ENCODE peak calls at places on chromosome X, in seven cellular contexts. One of them, this sample, is unnamed.

GRCh38 chrX:129772796-129773431 is 6.8 kb upstream of the SASH3 start:
- DNase-seq in K562: no peak
- DNase-seq in HCT116: no peak
- DNase-seq in HepG2: no peak
- DNase-seq in GM12878: peak; percentile 91
- DNase-seq in SK-N-SH: no peak
- DNase-seq in H1: no peak
- DNase-seq in this sample: no peak

GRCh38 chrX:50448565-50448964 is 22.1 kb downstream of the DGKK start:
- DNase-seq in GM12878: no peak
- DNase-seq in H1: no peak
- DNase-seq in HCT116: peak; percentile 69
- DNase-seq in K562: peak; percentile 21
- DNase-seq in SK-N-SH: no peak
- DNase-seq in HepG2: peak; percentile 62
- DNase-seq in this sample: peak; percentile 51

GRCh38 chrX:28223991-28224390 is 242.7 kb upstream of the DCAF8L1 start:
- DNase-seq in K562: no peak
- DNase-seq in GM12878: no peak
- DNase-seq in HCT116: no peak
- DNase-seq in SK-N-SH: no peak
- DNase-seq in H1: no peak
- DNase-seq in HepG2: no peak
- DNase-seq in this sample: no peak

GRCh38 chrX:44003975-44004374 is 30.8 kb upstream of the NDP start:
- DNase-seq in SK-N-SH: no peak
- DNase-seq in HCT116: no peak
- DNase-seq in HepG2: no peak
- DNase-seq in H1: no peak
- DNase-seq in K562: no peak
- DNase-seq in GM12878: no peak
- DNase-seq in this sample: no peak

GRCh38 chrX:98338544-98338943 is 1454.8 kb downstream of the RPA4 start:
- DNase-seq in SK-N-SH: no peak
- DNase-seq in GM12878: no peak
- DNase-seq in H1: no peak
- DNase-seq in HCT116: no peak
- DNase-seq in K562: no peak
- DNase-seq in HepG2: no peak
- DNase-seq in this sample: no peak

GRCh38 chrX:13412208-13412600 is 92.4 kb upstream of the ATXN3L start:
- DNase-seq in K562: no peak
- DNase-seq in HCT116: no peak
- DNase-seq in SK-N-SH: no peak
- DNase-seq in HepG2: no peak
- DNase-seq in GM12878: no peak
- DNase-seq in H1: no peak
- DNase-seq in this sample: no peak

GRCh38 chrX:111131572-111131971 is 35.6 kb downstream of the PAK3 start:
- DNase-seq in GM12878: no peak
- DNase-seq in SK-N-SH: no peak
- DNase-seq in K562: no peak
- DNase-seq in HepG2: no peak
- DNase-seq in H1: no peak
- DNase-seq in HCT116: no peak
- DNase-seq in this sample: no peak

GRCh38 chrX:17459008-17459407 is 84.0 kb downstream of the NHS start:
- DNase-seq in HepG2: no peak
- DNase-seq in HCT116: no peak
- DNase-seq in GM12878: no peak
- DNase-seq in K562: no peak
- DNase-seq in SK-N-SH: no peak
- DNase-seq in H1: no peak
- DNase-seq in this sample: no peak

GRCh38 chrX:144916785-144917184 is 330.5 kb upstream of the SPANXN1 start:
- DNase-seq in H1: no peak
- DNase-seq in GM12878: no peak
- DNase-seq in SK-N-SH: no peak
- DNase-seq in HepG2: no peak
- DNase-seq in HCT116: no peak
- DNase-seq in K562: no peak
- DNase-seq in this sample: no peak

GRCh38 chrX:136210806-136211205 is 40.4 kb downstream of the MAP7D3 start:
- DNase-seq in K562: no peak
- DNase-seq in SK-N-SH: no peak
- DNase-seq in GM12878: no peak
- DNase-seq in HCT116: no peak
- DNase-seq in HepG2: no peak
- DNase-seq in H1: no peak
- DNase-seq in this sample: no peak

GRCh38 chrX:78133561-78133960 is 5.9 kb downstream of the TAF9B start:
- DNase-seq in SK-N-SH: no peak
- DNase-seq in H1: no peak
- DNase-seq in K562: no peak
- DNase-seq in HepG2: no peak
- DNase-seq in HCT116: no peak
- DNase-seq in GM12878: no peak
- DNase-seq in this sample: no peak

GRCh38 chrX:71922697-71923096 is 12.1 kb downstream of the NHSL2 start:
- DNase-seq in HCT116: no peak
- DNase-seq in K562: no peak
- DNase-seq in H1: no peak
- DNase-seq in GM12878: no peak
- DNase-seq in HepG2: no peak
- DNase-seq in SK-N-SH: no peak
- DNase-seq in this sample: no peak

GRCh38 chrX:105483011-105483410 is 262.5 kb upstream of the TEX13A start:
- DNase-seq in HepG2: no peak
- DNase-seq in K562: no peak
- DNase-seq in SK-N-SH: no peak
- DNase-seq in H1: no peak
- DNase-seq in GM12878: no peak
- DNase-seq in HCT116: no peak
- DNase-seq in this sample: no peak

GRCh38 chrX:41273638-41274037 is 60.3 kb upstream of the DDX3X start:
- DNase-seq in H1: no peak
- DNase-seq in GM12878: no peak
- DNase-seq in HepG2: no peak
- DNase-seq in SK-N-SH: no peak
- DNase-seq in K562: no peak
- DNase-seq in HCT116: no peak
- DNase-seq in this sample: no peak

GRCh38 chrX:45769919-45770582 is 569.4 kb upstream of the DIPK2B start:
- DNase-seq in H1: no peak
- DNase-seq in HepG2: peak; percentile 88
- DNase-seq in HCT116: no peak
- DNase-seq in SK-N-SH: peak; percentile 9
- DNase-seq in K562: peak; percentile 43
- DNase-seq in GM12878: peak; percentile 51
- DNase-seq in this sample: no peak

GRCh38 chrX:68992998-68993397 is 164.2 kb downstream of the EFNB1 start:
- DNase-seq in GM12878: no peak
- DNase-seq in K562: no peak
- DNase-seq in SK-N-SH: no peak
- DNase-seq in HCT116: no peak
- DNase-seq in HepG2: no peak
- DNase-seq in H1: peak; percentile 24
- DNase-seq in this sample: no peak

GRCh38 chrX:136577562-136577961 is 45.5 kb downstream of the VGLL1 start:
- DNase-seq in H1: peak; percentile 60
- DNase-seq in SK-N-SH: peak; percentile 36
- DNase-seq in K562: peak; percentile 15
- DNase-seq in HepG2: peak; percentile 1
- DNase-seq in GM12878: no peak
- DNase-seq in HCT116: peak; percentile 24
- DNase-seq in this sample: peak; percentile 11

DNA sequence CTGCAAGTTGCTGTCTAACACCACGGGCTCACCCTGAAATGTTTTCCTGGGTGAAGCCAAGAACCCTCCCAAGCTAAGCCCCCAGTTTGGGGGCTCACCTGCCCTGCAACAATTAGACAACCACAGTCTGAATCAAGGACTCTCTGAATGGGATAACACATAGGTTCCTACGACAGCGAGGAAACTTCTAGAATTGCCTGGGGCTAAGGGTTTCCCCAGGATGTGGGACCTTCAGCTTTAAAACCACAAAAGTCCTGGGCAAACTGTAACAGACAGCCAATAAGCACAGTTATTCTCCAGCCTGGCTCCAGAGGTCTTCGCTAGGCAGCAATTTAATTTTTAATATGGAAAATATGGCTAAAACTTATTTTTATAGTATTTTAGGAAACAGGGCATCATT is 162.6 kb downstream of the PRKX start:
- DNase-seq in SK-N-SH: no peak
- DNase-seq in HepG2: no peak
- DNase-seq in K562: no peak
- DNase-seq in HCT116: no peak
- DNase-seq in GM12878: no peak
- DNase-seq in H1: no peak
- DNase-seq in this sample: no peak
- TF ChIP-seq JUND in SK-N-SH: no peak
- TF ChIP-seq JUND in HepG2: no peak
- TF ChIP-seq JUND in K562: no peak
- TF ChIP-seq JUND in HCT116: no peak
- TF ChIP-seq JUND in GM12878: no peak
- TF ChIP-seq JUND in H1: no peak
- TF ChIP-seq JUND in this sample: no peak

GRCh38 chrX:24014388-24015018 is 12.5 kb downstream of the KLHL15 start:
- DNase-seq in H1: no peak
- DNase-seq in HepG2: no peak
- DNase-seq in GM12878: peak; percentile 45
- DNase-seq in HCT116: no peak
- DNase-seq in SK-N-SH: no peak
- DNase-seq in K562: no peak
- DNase-seq in this sample: no peak
- TF ChIP-seq JUND in H1: no peak
- TF ChIP-seq JUND in HepG2: no peak
- TF ChIP-seq JUND in GM12878: no peak
- TF ChIP-seq JUND in HCT116: no peak
- TF ChIP-seq JUND in SK-N-SH: no peak
- TF ChIP-seq JUND in K562: no peak
- TF ChIP-seq JUND in this sample: no peak

GRCh38 chrX:9923357-9923756 is 43.8 kb upstream of the CLDN34 start:
- DNase-seq in HCT116: no peak
- DNase-seq in SK-N-SH: no peak
- DNase-seq in GM12878: no peak
- DNase-seq in K562: no peak
- DNase-seq in HepG2: no peak
- DNase-seq in H1: no peak
- DNase-seq in this sample: no peak

GRCh38 chrX:9927638-9928037 is 39.5 kb upstream of the CLDN34 start:
- DNase-seq in H1: no peak
- DNase-seq in HCT116: no peak
- DNase-seq in GM12878: no peak
- DNase-seq in HepG2: no peak
- DNase-seq in K562: no peak
- DNase-seq in SK-N-SH: no peak
- DNase-seq in this sample: no peak

GRCh38 chrX:9926002-9926401 is 41.2 kb upstream of the CLDN34 start:
- DNase-seq in GM12878: no peak
- DNase-seq in HepG2: no peak
- DNase-seq in SK-N-SH: no peak
- DNase-seq in HCT116: no peak
- DNase-seq in H1: no peak
- DNase-seq in K562: no peak
- DNase-seq in this sample: no peak

DNA sequence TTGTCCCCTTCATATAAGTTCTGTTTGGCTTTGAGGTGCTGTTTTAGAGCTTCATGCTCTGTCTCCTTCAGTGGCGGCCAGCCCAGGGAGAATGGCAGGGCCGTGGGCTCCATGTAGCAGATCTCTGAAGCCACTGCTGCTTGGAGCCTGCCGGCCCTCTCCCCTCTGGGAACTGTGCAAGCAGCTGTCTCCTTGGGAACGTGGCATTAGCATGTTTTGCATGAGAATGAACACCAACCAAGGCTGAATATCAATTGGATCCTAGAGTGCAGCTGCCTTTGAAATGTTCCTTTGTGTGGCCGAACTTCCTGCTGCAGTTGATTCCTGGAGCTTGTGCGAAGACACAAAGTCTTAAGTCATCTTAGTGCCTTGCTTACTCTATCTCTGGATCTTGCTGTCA is 39.1 kb upstream of the CLDN34 start:
- DNase-seq in K562: no peak
- DNase-seq in GM12878: no peak
- DNase-seq in HepG2: no peak
- DNase-seq in H1: peak; percentile 57
- DNase-seq in HCT116: no peak
- DNase-seq in SK-N-SH: no peak
- DNase-seq in this sample: no peak
- TF ChIP-seq JUND in K562: no peak
- TF ChIP-seq JUND in GM12878: no peak
- TF ChIP-seq JUND in HepG2: no peak
- TF ChIP-seq JUND in H1: no peak
- TF ChIP-seq JUND in HCT116: no peak
- TF ChIP-seq JUND in SK-N-SH: no peak
- TF ChIP-seq JUND in this sample: no peak

DNA sequence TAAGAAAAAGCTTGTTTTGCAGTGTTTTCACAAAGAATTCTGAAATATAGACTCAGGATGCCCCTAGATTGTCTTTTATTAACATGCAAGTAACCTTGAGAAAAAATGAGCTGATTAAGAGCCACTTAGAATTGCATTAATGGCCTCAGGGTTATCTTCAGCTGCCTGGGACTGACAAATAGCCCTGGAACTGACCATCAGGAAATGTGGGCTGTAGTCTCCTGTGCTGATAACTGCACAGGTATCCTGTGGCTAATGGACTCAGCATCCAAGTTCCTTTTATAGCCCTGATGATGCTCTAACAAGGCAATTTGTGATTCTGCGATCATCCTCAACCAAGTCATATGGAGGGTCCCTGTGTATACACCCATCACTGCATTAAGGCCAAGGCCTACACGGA is 17.0 kb downstream of the CA5B start:
- DNase-seq in H1: no peak
- DNase-seq in K562: no peak
- DNase-seq in HCT116: no peak
- DNase-seq in GM12878: no peak
- DNase-seq in HepG2: no peak
- DNase-seq in SK-N-SH: peak; percentile 21
- DNase-seq in this sample: no peak
- TF ChIP-seq JUND in H1: no peak
- TF ChIP-seq JUND in K562: no peak
- TF ChIP-seq JUND in HCT116: no peak
- TF ChIP-seq JUND in GM12878: no peak
- TF ChIP-seq JUND in HepG2: no peak
- TF ChIP-seq JUND in SK-N-SH: no peak
- TF ChIP-seq JUND in this sample: no peak

This sample was measured in T47D.